ENCODE peak calls at places on chromosomes 4 and X, in seven cellular contexts. S is HCT116, I is A549, O is tibial nerve, Z is uterus, A is IMR-90, C is ovary. L is an unnamed sample. For H3K4me1, the result is how much of the 10 kb centered on the place peaks cover.

GRCh38 chrX:10199212-10199611 is 42.4 kb downstream of the CLCN4 start:
- DNase-seq in O (peak), I (no peak), Z (no peak), S (no peak), A (peak), C (no peak), L (peak)

GRCh38 chr4:112633477-112634235 is 3.1 kb downstream of the ZGRF1 start:
- DNase-seq in O (no peak), S (peak), A (peak), C (no peak), I (peak), Z (no peak), L (no peak)

GRCh38 chr4:160026720-160027119 is 923.8 kb downstream of the RAPGEF2 start:
- DNase-seq in O (no peak), S (peak), A (no peak), I (peak), Z (no peak), C (no peak), L (no peak)

GRCh38 chrX:46573331-46573895 is at the start of gene CHST7:
- DNase-seq in S (peak), C (peak), Z (peak), O (peak), I (peak), A (peak), L (peak)

GRCh38 chr4:41600243-41600642 is 62.3 kb downstream of the LIMCH1 start:
- DNase-seq in I (no peak), S (peak), A (no peak), C (no peak), O (no peak), Z (no peak), L (no peak)

GRCh38 chr4:90328558-90328957 is 201.4 kb downstream of the CCSER1 start:
- DNase-seq in A (peak), O (no peak), I (no peak), C (no peak), S (peak), Z (no peak), L (peak)

GRCh38 chrX:9614016-9614415 is 149.2 kb downstream of the TBL1X start:
- DNase-seq in A (peak), I (no peak), S (no peak), O (no peak), C (no peak), Z (no peak), L (no peak)

GRCh38 chr4:138540056-138540800 is 298.1 kb upstream of the SLC7A11 start:
- DNase-seq in S (no peak), C (no peak), A (peak), O (no peak), I (no peak), Z (no peak), L (no peak)

GRCh38 chrX:10709276-10709675 is 88.9 kb upstream of the MID1 start:
- DNase-seq in O (no peak), A (no peak), I (no peak), S (no peak), C (no peak), Z (no peak), L (no peak)

DNA sequence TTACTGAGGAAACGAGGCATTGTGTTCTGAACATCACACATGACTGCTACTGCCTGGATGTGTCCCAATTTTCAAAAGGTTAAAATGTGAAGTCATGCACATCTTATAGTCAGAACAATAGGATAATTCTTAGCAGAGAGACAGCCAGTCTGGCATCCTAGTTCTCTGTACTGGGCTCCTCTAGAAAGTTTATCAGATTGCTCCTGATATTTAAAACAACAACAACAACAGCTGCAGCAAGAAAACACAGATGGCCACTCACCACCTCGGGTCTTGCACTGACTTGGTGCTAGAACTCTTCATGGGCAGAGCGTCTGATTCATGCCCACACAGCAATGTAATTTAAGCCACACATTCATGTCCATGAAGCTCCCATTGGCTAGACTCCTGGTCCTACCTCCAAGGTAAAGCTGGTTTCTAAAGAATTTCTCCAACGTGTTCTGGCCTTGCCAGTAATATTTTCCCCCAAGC is 33.3 kb upstream of the SLC2A9 start:
- DNase-seq in A (no peak), O (no peak), S (no peak), I (no peak), C (no peak), Z (no peak), L (no peak)
- TF ChIP-seq POLR2A in A (no peak), O (no peak), S (no peak), I (no peak), C (no peak), Z (no peak), L (no peak)

DNA sequence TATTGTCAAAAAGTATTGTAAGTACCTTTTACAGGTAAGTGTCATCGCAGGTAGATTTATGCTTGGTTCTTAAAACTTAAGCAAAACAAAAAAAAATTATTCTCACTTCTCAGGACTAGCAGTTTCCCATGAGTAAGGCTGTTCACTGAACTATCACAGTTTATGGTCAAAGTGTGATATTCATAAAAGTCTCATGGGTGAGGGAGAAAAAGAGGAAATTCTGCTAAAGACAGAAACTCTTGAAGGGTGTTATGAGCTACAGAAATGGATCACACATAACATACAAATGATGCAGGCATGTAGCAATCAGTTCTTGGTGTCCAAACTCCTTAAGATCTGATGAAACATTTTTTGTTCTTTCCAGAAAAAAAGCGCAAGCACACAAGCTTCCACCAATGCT is 8.5 kb downstream of the RAB9A start:
- DNase-seq in O (no peak), A (no peak), Z (no peak), S (no peak), I (no peak), C (no peak), L (no peak)
- H3K4me1 ChIP-seq in O (under half), A (under half), Z (under half), S (under half), I (under half), C (under half), L (under half)

DNA sequence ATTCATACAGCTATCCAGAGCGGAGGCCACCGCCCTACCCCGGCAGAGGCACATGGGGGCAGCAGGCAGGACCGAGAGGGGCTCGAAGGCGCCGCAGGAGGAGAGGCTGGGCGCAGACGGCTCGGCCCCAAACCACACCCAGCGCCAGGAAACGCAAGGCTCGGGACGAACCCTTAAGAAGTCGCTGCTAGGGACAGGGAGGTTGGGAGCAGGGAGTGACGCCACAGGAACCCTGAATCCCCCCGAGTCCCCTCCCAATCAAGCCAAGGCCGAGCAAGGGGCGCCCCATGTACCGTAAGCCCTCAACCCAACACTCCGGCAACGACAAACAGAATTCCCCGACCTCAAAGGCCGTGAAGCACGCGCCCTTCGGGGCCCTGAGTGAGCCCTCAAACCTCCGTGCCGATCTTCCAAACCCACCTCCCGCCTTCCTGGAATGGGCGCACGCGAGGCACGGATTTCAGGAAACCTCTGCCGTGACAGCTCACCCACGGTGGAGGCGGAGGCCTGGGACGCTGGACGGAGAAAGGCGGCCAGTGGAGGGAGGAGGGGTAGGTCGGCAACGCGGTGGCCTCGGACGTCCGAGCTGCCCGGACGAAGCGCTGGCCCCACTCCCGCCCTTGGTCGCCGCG is 1.8 kb downstream of the ZFYVE28 start:
- DNase-seq in A (no peak), C (no peak), S (no peak), Z (no peak), O (no peak), I (no peak), L (peak)
- TF ChIP-seq POLR2A in A (no peak), C (no peak), S (no peak), Z (no peak), O (no peak), I (no peak), L (no peak)

GRCh38 chr4:8353912-8354453 is 84.4 kb downstream of the HTRA3 start:
- DNase-seq in A (peak), I (no peak), C (peak), Z (peak), O (no peak), S (no peak), L (no peak)

GRCh38 chr4:8353158-8353495 is 83.6 kb downstream of the HTRA3 start:
- DNase-seq in A (no peak), Z (peak), S (no peak), C (peak), O (no peak), I (no peak), L (no peak)

GRCh38 chr4:8356856-8357255 is 83.7 kb downstream of the ACOX3 start:
- DNase-seq in A (no peak), Z (no peak), I (no peak), C (peak), O (no peak), S (no peak), L (no peak)

GRCh38 chr4:8355864-8356565 is 84.5 kb downstream of the ACOX3 start:
- DNase-seq in O (no peak), S (no peak), I (no peak), C (peak), Z (peak), A (peak), L (peak)

DNA sequence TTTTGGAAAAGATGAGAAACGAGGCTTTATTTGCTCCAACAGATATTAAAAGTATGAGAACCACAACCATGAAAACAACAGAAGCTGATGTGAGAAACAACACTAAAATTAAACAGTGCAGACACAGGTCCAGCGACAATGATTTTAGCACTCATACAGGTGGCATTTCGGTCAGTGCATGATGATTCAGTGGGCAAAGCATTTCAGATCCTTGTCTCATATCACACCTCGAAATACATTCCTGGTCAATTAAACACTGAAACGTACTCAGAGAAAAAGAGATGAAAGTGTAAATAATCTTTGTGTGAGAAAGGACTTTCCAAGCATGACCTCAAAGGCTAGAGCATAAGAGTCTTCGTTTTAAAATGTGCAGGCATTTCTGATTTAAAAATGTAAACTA is 85.2 kb downstream of the ACOX3 start:
- DNase-seq in C (no peak), Z (no peak), S (no peak), I (no peak), O (no peak), A (peak), L (no peak)
- H3K4me1 ChIP-seq in C (under half), Z (under half), S (under half), I (under half), O (under half), A (under half), L (under half)

DNA sequence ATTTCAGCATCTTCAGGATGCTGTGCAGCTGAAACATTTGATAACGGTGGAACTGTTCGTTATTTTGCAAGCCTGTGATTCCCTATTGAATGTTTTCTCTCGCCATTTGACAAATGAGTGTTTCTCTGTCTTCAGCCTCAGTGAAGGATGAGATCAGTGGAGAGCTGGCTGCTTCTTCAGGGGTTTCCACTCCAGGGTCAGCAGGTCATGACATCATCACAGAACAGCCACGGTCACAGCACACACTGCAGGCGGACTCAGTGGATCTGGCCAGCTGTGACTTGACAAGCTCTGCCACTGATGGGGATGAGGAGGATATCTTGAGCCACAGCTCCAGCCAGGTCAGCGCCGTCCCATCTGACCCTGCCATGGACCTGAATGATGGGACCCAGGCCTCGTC is 52.6 kb downstream of the HTT start:
- DNase-seq in Z (no peak), A (no peak), O (no peak), S (no peak), I (no peak), C (no peak), L (no peak)
- TF ChIP-seq POLR2A in Z (no peak), A (no peak), O (no peak), S (no peak), I (no peak), C (no peak), L (no peak)

GRCh38 chr4:2672700-2673099 is 83.4 kb downstream of the TNIP2 start:
- DNase-seq in I (no peak), O (no peak), C (no peak), Z (no peak), S (no peak), A (no peak), L (no peak)
- H3K4me1 ChIP-seq in I (under half), O (under half), C (under half), Z (under half), S (under half), A (under half), L (under half)